ENCODE peak calls at places on chromosomes 7 and 10, in four cellular contexts. X is SK-N-SH, I is neuronal stem cell, B is NT2/D1. R is an unnamed sample.

GRCh38 chr10:34156781-34157425 is 658.2 kb downstream of the PARD3 start:
- DNase-seq in X (no peak), B (no peak), I (no peak), R (peak; percentile 79)

GRCh38 chr7:65382452-65382851 is 8.8 kb downstream of the ZNF92 start:
- DNase-seq in I (no peak), X (no peak), B (no peak), R (no peak)

GRCh38 chr7:100093498-100093897 is 4.7 kb downstream of the COPS6 start:
- DNase-seq in B (no peak), I (no peak), X (peak; percentile 52), R (no peak)

GRCh38 chr10:31204090-31204489 is 114.9 kb upstream of the ZEB1 start:
- DNase-seq in X (no peak), B (no peak), I (no peak), R (no peak)

GRCh38 chr7:6502886-6503285 is 48.4 kb downstream of the GRID2IP start:
- DNase-seq in B (no peak), I (no peak), X (no peak), R (no peak)

GRCh38 chr7:123637203-123637602 is 18.5 kb upstream of the LMOD2 start:
- DNase-seq in B (no peak), X (no peak), I (no peak), R (no peak)

GRCh38 chr7:14436878-14437277 is 447.4 kb upstream of the ETV1 start:
- DNase-seq in B (no peak), I (no peak), X (no peak), R (no peak)

GRCh38 chr7:97011536-97012292 is 6.4 kb downstream of the DLX6 start:
- DNase-seq in I (no peak), B (no peak), X (no peak), R (no peak)

GRCh38 chr10:18738835-18739234 is 79.6 kb downstream of the ARL5B start:
- DNase-seq in I (no peak), B (no peak), X (no peak), R (peak; percentile 92)

GRCh38 chr7:149670288-149670687 is 103.1 kb downstream of the ZNF467 start:
- DNase-seq in I (no peak), X (peak; percentile 64), B (no peak), R (peak; percentile 57)

GRCh38 chr10:70575874-70576802 is 26.4 kb downstream of the PRF1 start:
- DNase-seq in I (no peak), B (no peak), X (peak; percentile 78), R (peak; percentile 59)

GRCh38 chr10:44982496-44982895 is 3.9 kb upstream of the DEPP1 start:
- DNase-seq in I (no peak), X (no peak), B (no peak), R (no peak)

GRCh38 chr7:99990417-99990816 is 14.6 kb upstream of the AZGP1 start:
- DNase-seq in I (no peak), X (no peak), B (no peak), R (no peak)

GRCh38 chr7:158587425-158588084 is at the start of gene PTPRN2:
- DNase-seq in B (peak; percentile 62), X (peak; percentile 100), I (peak; percentile 71), R (peak; percentile 84)

GRCh38 chr7:80127412-80128150 is 7.0 kb upstream of the GNAI1 start:
- DNase-seq in I (peak; percentile 61), X (no peak), B (peak; percentile 77), R (no peak)

GRCh38 chr10:71435571-71436267 is 39.0 kb downstream of the CDH23 start:
- DNase-seq in B (no peak), I (no peak), X (peak; percentile 14), R (peak; percentile 38)

GRCh38 chr10:43854042-43854441 is 205.4 kb upstream of the ZNF32 start:
- DNase-seq in B (no peak), I (no peak), X (no peak), R (peak; percentile 76)

GRCh38 chr10:83908506-83908905 is 230.8 kb upstream of the GHITM start:
- DNase-seq in B (no peak), X (no peak), I (peak; percentile 8), R (no peak)

GRCh38 chr7:158410720-158411119 is 176.9 kb downstream of the PTPRN2 start:
- DNase-seq in X (no peak), B (no peak), I (no peak), R (no peak)

GRCh38 chr10:106402455-106402854 is 762.1 kb downstream of the SORCS1 start:
- DNase-seq in I (no peak), X (no peak), B (no peak), R (no peak)

GRCh38 chr7:4234498-4234855 is 447.6 kb upstream of the FOXK1 start:
- DNase-seq in B (no peak), I (no peak), X (no peak), R (no peak)

GRCh38 chr10:34528320-34528719 is 286.8 kb downstream of the PARD3 start:
- DNase-seq in I (peak; percentile 43), B (peak; percentile 85), X (no peak), R (peak; percentile 94)

GRCh38 chr7:104794154-104794553 is 219.9 kb upstream of the KMT2E start:
- DNase-seq in X (no peak), I (no peak), B (no peak), R (no peak)

GRCh38 chr7:147103224-147103623 is 986.6 kb downstream of the CNTNAP2 start:
- DNase-seq in X (no peak), I (no peak), B (no peak), R (no peak)

GRCh38 chr10:70472799-70473452 is 5.6 kb upstream of the PALD1 start:
- DNase-seq in B (no peak), I (no peak), X (no peak), R (no peak)

GRCh38 chr7:73904219-73905136 is 43.5 kb downstream of the TMEM270 start:
- DNase-seq in I (no peak), B (no peak), X (peak; percentile 23), R (peak; percentile 89)

GRCh38 chr10:62492012-62492869 is 118.1 kb downstream of the ZNF365 start:
- DNase-seq in I (peak; percentile 11), B (no peak), X (no peak), R (peak; percentile 50)

GRCh38 chr7:137453356-137453755 is 109.8 kb upstream of the PTN start:
- DNase-seq in B (no peak), X (no peak), I (no peak), R (no peak)

GRCh38 chr10:72310636-72311035 is 36.9 kb downstream of the DDIT4 start:
- DNase-seq in B (no peak), I (no peak), X (no peak), R (no peak)

GRCh38 chr7:1883031-1883761 is 213.1 kb downstream of the ELFN1 start:
- DNase-seq in I (no peak), B (peak; percentile 68), X (no peak), R (peak; percentile 96)

DNA sequence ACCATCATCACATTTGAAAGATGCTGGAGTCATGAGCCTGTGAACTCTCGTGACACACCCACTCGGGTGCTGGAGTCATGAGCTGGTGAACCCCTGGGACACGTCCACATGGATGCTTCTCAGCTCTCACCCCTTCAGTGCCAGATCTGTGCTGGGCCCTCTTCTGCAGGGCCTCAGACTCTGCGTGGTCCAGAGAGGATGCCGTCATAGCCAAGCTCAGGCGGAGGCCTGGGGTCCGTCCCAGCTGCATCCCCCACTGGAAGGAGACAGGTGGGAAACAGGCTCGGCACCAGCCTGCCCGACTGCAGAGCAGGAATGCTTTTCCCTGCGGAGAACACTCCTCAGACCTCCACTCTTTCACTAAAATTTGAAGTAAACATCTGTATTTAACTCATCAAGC is 156.5 kb upstream of the PPP2R2D start:
- DNase-seq in X (no peak), I (no peak), B (no peak), R (no peak)
- H3K9ac ChIP-seq in X (no peak overlapping the region), I (no peak overlapping the region), B (no peak overlapping the region), R (no peak overlapping the region)

DNA sequence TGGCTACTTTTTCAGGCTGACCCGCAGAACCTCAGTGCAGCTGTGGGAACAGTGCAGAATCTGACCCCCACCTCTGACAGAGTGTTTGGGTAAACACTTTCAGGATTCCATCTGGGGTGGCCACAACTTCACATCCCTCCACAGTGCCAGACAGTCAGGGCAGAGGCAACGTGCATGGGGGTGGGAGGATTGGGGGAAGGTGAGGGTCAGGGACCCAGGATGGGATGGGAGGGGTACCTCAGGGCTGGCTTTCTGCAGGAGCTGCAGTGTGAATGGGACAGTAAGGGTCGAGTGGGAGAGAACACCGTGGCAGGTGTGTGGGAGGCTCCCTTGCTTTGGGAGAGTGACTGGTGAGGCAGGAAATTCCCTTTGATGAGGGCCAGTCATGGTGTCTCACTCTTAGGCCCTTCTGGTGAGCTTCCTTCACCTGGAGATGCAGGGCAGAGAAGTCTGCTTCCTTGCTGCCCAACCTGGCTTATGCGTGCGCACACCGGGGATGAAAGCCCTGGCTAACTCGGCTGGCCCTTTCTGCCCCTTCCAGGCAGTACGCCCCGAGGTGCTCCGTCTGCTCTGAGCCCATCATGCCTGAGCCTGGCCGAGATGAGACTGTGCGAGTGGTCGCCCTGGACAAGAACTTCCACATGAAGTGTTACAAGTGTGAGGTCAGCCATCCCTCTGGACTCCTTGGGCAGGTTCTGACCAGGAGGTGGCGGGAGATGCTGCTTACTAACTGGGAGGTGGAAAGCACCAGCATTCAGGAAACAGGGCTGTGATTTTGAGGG is 8.4 kb downstream of the ZYX start:
- DNase-seq in X (no peak), I (no peak), B (no peak), R (peak; percentile 42)
- H3K9ac ChIP-seq in X (no peak overlapping the region), I (no peak overlapping the region), B (no peak overlapping the region), R (no peak overlapping the region)

GRCh38 chr10:29306688-29307087 is 17.8 kb downstream of the LYZL1 start:
- DNase-seq in B (no peak), X (no peak), I (no peak), R (no peak)

GRCh38 chr10:29304259-29305030 is 15.6 kb downstream of the LYZL1 start:
- DNase-seq in X (peak; percentile 80), B (peak; percentile 75), I (peak; percentile 79), R (peak; percentile 78)

GRCh38 chr10:29314726-29315125 is 25.9 kb downstream of the LYZL1 start:
- DNase-seq in B (no peak), I (no peak), X (no peak), R (no peak)

GRCh38 chr10:29305031-29305335 is 16.1 kb downstream of the LYZL1 start:
- DNase-seq in B (no peak), X (no peak), I (no peak), R (no peak)

GRCh38 chr10:29309465-29309864 is 20.6 kb downstream of the LYZL1 start:
- DNase-seq in B (no peak), I (no peak), X (no peak), R (no peak)
- H3K9ac ChIP-seq in B (no peak overlapping the region), I (no peak overlapping the region), X (no peak overlapping the region), R (no peak overlapping the region)

GRCh38 chr10:132464256-132465192 is 67.5 kb downstream of the PWWP2B start:
- DNase-seq in X (no peak), B (no peak), I (no peak), R (peak; percentile 67)
- H3K9ac ChIP-seq in X (no peak overlapping the region), B (no peak overlapping the region), I (peak overlapping the region; percentile 60), R (peak overlapping the region; percentile 1)

DNA sequence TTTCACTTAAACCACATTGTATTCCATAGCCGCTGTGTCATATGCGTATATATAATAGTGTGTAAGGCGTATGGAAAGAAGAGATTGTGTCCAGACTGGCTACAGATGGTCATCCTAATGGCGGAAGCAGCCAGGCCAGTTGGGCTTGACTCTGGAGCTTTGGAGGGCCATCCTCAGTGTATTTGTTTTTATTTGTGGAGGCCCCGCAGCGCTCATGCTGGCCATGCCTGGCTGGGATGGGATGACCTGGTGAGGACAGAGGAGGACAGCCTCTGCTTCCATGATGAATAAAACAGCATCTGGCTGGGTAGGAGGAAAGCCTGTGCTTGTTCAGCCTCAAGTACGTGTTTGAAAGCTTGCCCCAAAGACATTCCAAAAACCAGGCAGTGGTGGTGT is 220.3 kb downstream of the EBF3 start:
- DNase-seq in B (no peak), I (no peak), X (no peak), R (no peak)
- H3K9ac ChIP-seq in B (no peak overlapping the region), I (no peak overlapping the region), X (no peak overlapping the region), R (no peak overlapping the region)